ENCODE peak calls at places on chromosomes 5 and 9, in six cellular contexts. Q is pancreas, Z is psoas muscle, O is Peyer's patch, U is HCT116, T is body of pancreas. W is an unnamed sample.

GRCh38 chr9:115198018-115198417 is 80.1 kb upstream of the TNC start:
- DNase-seq in U (no peak), O (peak; percentile 50), Q (no peak), T (no peak), Z (peak; percentile 32), W (peak; percentile 45)

GRCh38 chr5:39494099-39494498 is 69.3 kb upstream of the DAB2 start:
- DNase-seq in Q (no peak), Z (no peak), O (no peak), U (no peak), T (no peak), W (no peak)

GRCh38 chr9:36748322-36748899 is 175.7 kb downstream of the MELK start:
- DNase-seq in T (no peak), O (no peak), Z (peak; percentile 20), U (no peak), Q (no peak), W (no peak)

GRCh38 chr5:131814990-131815389 is 18.2 kb upstream of the FNIP1 start:
- DNase-seq in Q (no peak), U (peak; percentile 26), T (no peak), O (no peak), Z (no peak), W (no peak)

GRCh38 chr5:88743231-88743879 is 139.6 kb downstream of the MEF2C start:
- DNase-seq in O (no peak), Z (no peak), Q (no peak), T (no peak), U (peak; percentile 28), W (no peak)

GRCh38 chr9:99414321-99414720 is 192.2 kb downstream of the SEC61B start:
- DNase-seq in Q (no peak), U (no peak), O (no peak), Z (no peak), T (no peak), W (no peak)

GRCh38 chr9:113558632-113559502 is 95.3 kb downstream of the RGS3 start:
- DNase-seq in Q (peak; percentile 95), T (peak; percentile 98), U (no peak), Z (peak; percentile 78), O (peak; percentile 64), W (peak; percentile 72)

GRCh38 chr5:29899583-29899982 is 1293.9 kb upstream of the CDH6 start:
- DNase-seq in T (no peak), Z (no peak), Q (no peak), U (no peak), O (no peak), W (no peak)

GRCh38 chr9:87959916-87960581 is 14.3 kb downstream of the CDK20 start:
- DNase-seq in O (peak; percentile 57), T (peak; percentile 45), Z (no peak), Q (no peak), U (no peak), W (no peak)

GRCh38 chr5:142316681-142317080 is 8.1 kb downstream of the SPRY4 start:
- DNase-seq in Q (no peak), O (no peak), U (no peak), T (no peak), Z (no peak), W (no peak)
- H3K36me3 ChIP-seq in Q (no peaks in the 10 kb centered on the region), O (no peaks in the 10 kb centered on the region), U (peaks cover 35% of the 10 kb centered on the region), T (no peaks in the 10 kb centered on the region), Z (no peaks in the 10 kb centered on the region), W (no peaks in the 10 kb centered on the region)

GRCh38 chr5:76522103-76522942 is 100.9 kb downstream of the F2RL2 start:
- DNase-seq in Q (no peak), O (no peak), U (no peak), T (no peak), Z (no peak), W (no peak)
- H3K36me3 ChIP-seq in Q (no peaks in the 10 kb centered on the region), O (no peaks in the 10 kb centered on the region), U (no peaks in the 10 kb centered on the region), T (no peaks in the 10 kb centered on the region), Z (no peaks in the 10 kb centered on the region), W (no peaks in the 10 kb centered on the region)

GRCh38 chr5:62386824-62387223 is 16.9 kb downstream of the DIMT1 start:
- DNase-seq in O (no peak), T (no peak), U (no peak), Q (no peak), Z (no peak), W (no peak)

GRCh38 chr5:62385136-62385535 is 18.6 kb downstream of the DIMT1 start:
- DNase-seq in Q (no peak), O (no peak), Z (no peak), U (no peak), T (no peak), W (no peak)

DNA sequence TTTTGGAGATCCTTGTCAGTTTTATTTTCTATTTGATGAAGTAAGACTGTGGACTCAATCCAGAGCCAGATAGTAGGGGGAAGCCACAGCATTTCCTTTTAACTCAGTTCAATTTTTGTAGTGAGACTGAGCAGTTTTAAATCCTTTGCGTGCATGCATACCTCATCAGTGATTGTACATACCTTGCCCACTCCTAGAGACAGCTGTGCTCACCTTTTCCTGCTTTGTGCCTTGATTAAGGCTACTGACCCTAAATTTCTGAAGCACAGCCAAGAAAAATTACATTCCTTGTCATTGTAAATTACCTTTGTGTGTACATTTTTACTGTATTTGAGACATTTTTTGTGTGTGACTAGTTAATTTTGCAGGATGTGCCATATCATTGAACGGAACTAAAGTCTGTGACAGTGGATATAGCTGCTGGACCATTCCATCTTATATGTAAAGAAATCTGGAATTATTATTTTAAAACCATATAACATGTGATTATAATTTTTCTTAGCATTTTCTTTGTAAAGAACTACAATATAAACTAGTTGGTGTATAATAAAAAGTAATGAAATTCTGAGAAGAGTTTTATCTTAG is 17.8 kb downstream of the DIMT1 start:
- DNase-seq in T (no peak), Q (no peak), Z (no peak), O (no peak), U (no peak), W (no peak)
- H3K36me3 ChIP-seq in T (peaks cover 17% of the 10 kb centered on the region), Q (peaks cover 24% of the 10 kb centered on the region), Z (peaks cover 95% of the 10 kb centered on the region), O (no peaks in the 10 kb centered on the region), U (peaks cover 36% of the 10 kb centered on the region), W (no peaks in the 10 kb centered on the region)

GRCh38 chr5:83494102-83494620 is 22.6 kb downstream of the VCAN start:
- DNase-seq in O (no peak), T (no peak), Q (no peak), Z (no peak), U (no peak), W (no peak)

GRCh38 chr5:83490203-83490602 is 18.7 kb downstream of the VCAN start:
- DNase-seq in Z (no peak), Q (no peak), T (no peak), O (no peak), U (no peak), W (no peak)

GRCh38 chr5:83493644-83494043 is 22.1 kb downstream of the VCAN start:
- DNase-seq in O (no peak), Q (no peak), T (no peak), U (no peak), Z (no peak), W (no peak)

GRCh38 chr5:83494666-83495065 is 23.1 kb downstream of the VCAN start:
- DNase-seq in Q (no peak), O (no peak), Z (no peak), T (no peak), U (no peak), W (no peak)

DNA sequence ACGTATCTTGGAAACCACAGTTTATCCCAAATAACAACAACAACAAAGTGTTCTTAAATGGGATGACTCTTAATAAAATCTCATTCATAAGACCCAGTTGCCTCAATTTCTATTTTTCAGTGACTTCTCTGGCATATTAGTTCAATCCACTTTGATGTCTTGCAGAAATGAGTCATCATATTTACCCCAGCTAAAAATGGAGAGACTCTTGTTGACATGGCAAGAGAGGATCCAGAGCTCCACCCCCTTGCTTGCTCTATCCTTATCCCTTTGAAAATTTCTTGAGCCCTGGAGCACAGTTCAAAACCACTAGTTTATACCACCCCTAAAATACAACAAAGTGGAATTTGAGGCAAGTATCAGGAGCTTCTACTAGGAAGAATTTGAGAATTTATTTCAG is 20.8 kb downstream of the VCAN start:
- DNase-seq in O (no peak), Z (no peak), T (no peak), U (no peak), Q (no peak), W (no peak)
- H3K36me3 ChIP-seq in O (no peaks in the 10 kb centered on the region), Z (no peaks in the 10 kb centered on the region), T (no peaks in the 10 kb centered on the region), U (no peaks in the 10 kb centered on the region), Q (no peaks in the 10 kb centered on the region), W (no peaks in the 10 kb centered on the region)

GRCh38 chr9:16310288-16311145 is 560.0 kb downstream of the BNC2 start:
- DNase-seq in T (no peak), Q (no peak), U (no peak), Z (peak; percentile 44), O (no peak), W (no peak)
- H3K36me3 ChIP-seq in T (no peaks in the 10 kb centered on the region), Q (no peaks in the 10 kb centered on the region), U (no peaks in the 10 kb centered on the region), Z (no peaks in the 10 kb centered on the region), O (no peaks in the 10 kb centered on the region), W (no peaks in the 10 kb centered on the region)